ENCODE peak calls at places on chromosome 13, in ten cellular contexts. T is CD4-positive, alpha-beta memory T cell; A is activated CD4-positive, alpha-beta T cell treated with anti-CD3 and anti-CD28 coated beads for 1 hour; G is iris pigment epithelial cell; W is GDM1; L is activated CD8-positive, alpha-beta T cell treated with anti-CD3 and anti-CD28 coated beads, Interleukin-2, amount 10 ng/mL, durations not matched to agents 7 days and 5 days; Z is stimulated activated CD8-positive, alpha-beta memory T cell treated with anti-CD3 and anti-CD28 coated beads, Interleukin-2, amount 100 ng/mL, for 48 hours; M is NCI-H345; D is HuH-7; U is T-helper 17 cell. K is an unnamed sample.

GRCh38 chr13:89066868-89067466 is 1395.8 kb downstream of the SLITRK5 start:
- DNase-seq in T (no peak), A (no peak), G (peak; percentile 30), W (peak; percentile 48), L (peak; percentile 37), Z (no peak), M (peak; percentile 63), D (no peak), U (no peak), K (no peak)

GRCh38 chr13:97262058-97262457 is 39.9 kb downstream of the MBNL2 start:
- DNase-seq in T (no peak), A (no peak), G (no peak), W (no peak), L (no peak), Z (peak; percentile 12), M (no peak), D (no peak), U (no peak), K (no peak)

GRCh38 chr13:40613192-40613818 is 53.1 kb downstream of the FOXO1 start:
- DNase-seq in T (peak; percentile 80), A (peak; percentile 20), G (no peak), W (peak; percentile 69), L (peak; percentile 76), Z (peak; percentile 24), M (no peak), D (no peak), U (peak; percentile 30), K (no peak)

GRCh38 chr13:113013878-113014751 is 45.1 kb downstream of the MCF2L start:
- DNase-seq in T (no peak), A (no peak), G (no peak), W (no peak), L (no peak), Z (no peak), M (no peak), D (no peak), U (peak; percentile 1), K (no peak)

GRCh38 chr13:100392709-100393630 is 195.6 kb downstream of the GGACT start:
- DNase-seq in T (no peak), A (peak; percentile 40), G (peak; percentile 100), W (peak; percentile 66), L (peak; percentile 68), Z (peak; percentile 49), M (no peak), D (peak; percentile 12), U (no peak), K (peak; percentile 85)

GRCh38 chr13:23794267-23795161 is 94.7 kb downstream of the MIPEP start:
- DNase-seq in T (no peak), A (no peak), G (peak; percentile 83), W (no peak), L (no peak), Z (no peak), M (no peak), D (no peak), U (no peak), K (no peak)

GRCh38 chr13:36143768-36144167 is 12.6 kb upstream of the DCLK1 start:
- DNase-seq in T (no peak), A (no peak), G (no peak), W (no peak), L (no peak), Z (no peak), M (no peak), D (no peak), U (no peak), K (no peak)

GRCh38 chr13:28750187-28751045 is 31.6 kb upstream of the SLC46A3 start:
- DNase-seq in T (no peak), A (no peak), G (no peak), W (peak; percentile 11), L (no peak), Z (no peak), M (peak; percentile 5), D (no peak), U (no peak), K (no peak)

GRCh38 chr13:113471844-113472243 is 18.6 kb upstream of the ADPRHL1 start:
- DNase-seq in T (no peak), A (no peak), G (no peak), W (no peak), L (no peak), Z (no peak), M (no peak), D (no peak), U (no peak), K (no peak)

GRCh38 chr13:27037571-27037970 is 134.0 kb downstream of the USP12 start:
- DNase-seq in T (no peak), A (no peak), G (no peak), W (no peak), L (no peak), Z (no peak), M (no peak), D (no peak), U (no peak), K (no peak)

GRCh38 chr13:106573279-106573831 is 5.4 kb upstream of the ARGLU1 start:
- DNase-seq in T (no peak), A (no peak), G (peak; percentile 61), W (no peak), L (no peak), Z (no peak), M (no peak), D (no peak), U (no peak), K (no peak)

GRCh38 chr13:49357694-49358093 is 86.2 kb downstream of the CAB39L start:
- DNase-seq in T (no peak), A (no peak), G (peak; percentile 82), W (no peak), L (no peak), Z (no peak), M (no peak), D (no peak), U (no peak), K (no peak)

GRCh38 chr13:95601906-95602305 is 42.6 kb downstream of the DZIP1 start:
- DNase-seq in T (no peak), A (no peak), G (no peak), W (no peak), L (no peak), Z (no peak), M (no peak), D (no peak), U (no peak), K (no peak)

K was measured in T1000.